ENCODE peak calls at places on chromosomes 2 and 18, in four cellular contexts. E, L, Z and B are unnamed samples.

GRCh38 chr2:110101911-110102774 is 13.5 kb downstream of the MALL start:
- DNase-seq in E (no peak), L (no peak), Z (no peak), B (no peak)

GRCh38 chr2:226877491-226877890 is 41.6 kb downstream of the RHBDD1 start:
- DNase-seq in E (no peak), L (no peak), Z (no peak), B (no peak)

GRCh38 chr2:152348388-152348787 is 13.4 kb downstream of the FMNL2 start:
- DNase-seq in E (no peak), L (no peak), Z (no peak), B (no peak)

GRCh38 chr2:12436483-12436882 is 280.3 kb upstream of the TRIB2 start:
- DNase-seq in E (no peak), L (no peak), Z (no peak), B (no peak)

GRCh38 chr2:119293900-119294299 is 70.3 kb downstream of the STEAP3 start:
- DNase-seq in E (no peak), L (no peak), Z (no peak), B (no peak)

GRCh38 chr2:64448069-64448468 is 5.9 kb upstream of the LGALSL start:
- DNase-seq in E (no peak), L (no peak), Z (no peak), B (no peak)

GRCh38 chr18:13136056-13136688 is 82.4 kb upstream of the LDLRAD4 start:
- DNase-seq in E (peak), L (no peak), Z (no peak), B (peak)

GRCh38 chr18:13232971-13233565 is 14.5 kb downstream of the LDLRAD4 start:
- DNase-seq in E (no peak), L (no peak), Z (no peak), B (no peak)

GRCh38 chr2:218745559-218746469 is 35.2 kb downstream of the TTLL4 start:
- DNase-seq in E (no peak), L (peak), Z (no peak), B (no peak)

GRCh38 chr2:28716265-28716865 is 35.3 kb upstream of the PPP1CB start:
- DNase-seq in E (peak), L (peak), Z (no peak), B (peak)

GRCh38 chr18:23718243-23718720 is 29.0 kb downstream of the LAMA3 start:
- DNase-seq in E (no peak), L (no peak), Z (no peak), B (no peak)

GRCh38 chr2:119723784-119724467 is 35.8 kb upstream of the PTPN4 start:
- DNase-seq in E (peak), L (no peak), Z (no peak), B (no peak)

GRCh38 chr2:58535182-58535581 is 294.1 kb upstream of the FANCL start:
- DNase-seq in E (no peak), L (no peak), Z (peak), B (no peak)

GRCh38 chr18:53004798-53005197 is 664.8 kb downstream of the DCC start:
- DNase-seq in E (no peak), L (no peak), Z (no peak), B (no peak)
- TF ChIP-seq CTCF in E (no peak), L (no peak), Z (peak), B (no peak)

DNA sequence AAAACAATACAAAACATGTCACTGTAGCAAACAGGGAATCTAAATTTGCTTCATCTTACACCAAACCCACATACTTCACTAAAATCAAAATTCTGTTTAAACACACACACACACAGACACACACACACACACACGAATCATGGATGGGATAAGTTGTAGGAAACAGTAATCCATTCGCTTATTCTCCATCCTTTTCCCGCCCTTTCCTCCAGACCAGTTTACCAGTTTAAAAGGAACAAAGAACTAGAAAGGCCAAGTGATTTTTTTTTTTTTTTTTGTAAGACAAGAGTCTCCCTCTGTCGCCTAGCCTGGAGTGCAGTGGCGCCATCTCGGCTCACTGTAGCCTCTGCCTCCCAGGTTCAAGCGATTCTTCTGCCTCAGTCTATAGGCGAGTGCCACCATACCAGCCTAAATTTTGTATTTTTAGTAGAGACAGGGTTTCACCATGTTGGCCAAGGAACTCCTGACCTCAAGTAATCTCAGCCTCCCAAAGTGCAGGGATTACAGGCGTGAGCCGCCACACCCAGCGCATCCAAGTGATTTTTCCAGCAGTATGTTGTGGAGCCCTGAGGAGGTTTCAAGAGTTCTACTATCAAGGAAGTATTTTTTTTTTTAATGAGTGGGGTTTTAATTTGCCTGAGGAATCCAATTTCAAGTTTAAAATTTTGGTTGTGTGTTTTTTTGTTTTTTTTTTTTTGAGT is 5.7 kb downstream of the PSME4 start:
- DNase-seq in E (no peak), L (no peak), Z (no peak), B (no peak)
- TF ChIP-seq CTCF in E (no peak), L (no peak), Z (no peak), B (no peak)

GRCh38 chr2:237723613-237724012 is 75.0 kb upstream of the RBM44 start:
- DNase-seq in E (peak), L (no peak), Z (peak), B (no peak)

GRCh38 chr2:237726401-237726830 is 72.2 kb upstream of the RBM44 start:
- DNase-seq in E (no peak), L (no peak), Z (no peak), B (no peak)

GRCh38 chr2:237725661-237726060 is 72.9 kb upstream of the RBM44 start:
- DNase-seq in E (no peak), L (no peak), Z (no peak), B (no peak)

GRCh38 chr2:237723023-237723422 is 75.6 kb upstream of the RBM44 start:
- DNase-seq in E (no peak), L (no peak), Z (no peak), B (no peak)

GRCh38 chr2:237724811-237725478 is 73.6 kb upstream of the RBM44 start:
- DNase-seq in E (no peak), L (no peak), Z (no peak), B (no peak)
- TF ChIP-seq CTCF in E (no peak), L (no peak), Z (no peak), B (no peak)

GRCh38 chr18:48412339-48412929 is 3.3 kb upstream of the ZBTB7C start:
- DNase-seq in E (peak), L (no peak), Z (peak), B (peak)

GRCh38 chr18:48408111-48408726 is 964 bp downstream of the ZBTB7C start:
- DNase-seq in E (no peak), L (peak), Z (no peak), B (peak)

GRCh38 chr18:48409591-48410094 is 460 bp upstream of the ZBTB7C start:
- DNase-seq in E (peak), L (peak), Z (peak), B (peak)

GRCh38 chr18:48408727-48409590 is at the start of gene ZBTB7C:
- DNase-seq in E (peak), L (no peak), Z (no peak), B (peak)

GRCh38 chr18:48410095-48410920 is 1.1 kb upstream of the ZBTB7C start:
- DNase-seq in E (peak), L (peak), Z (peak), B (peak)
- TF ChIP-seq CTCF in E (no peak), L (no peak), Z (peak), B (no peak)

DNA sequence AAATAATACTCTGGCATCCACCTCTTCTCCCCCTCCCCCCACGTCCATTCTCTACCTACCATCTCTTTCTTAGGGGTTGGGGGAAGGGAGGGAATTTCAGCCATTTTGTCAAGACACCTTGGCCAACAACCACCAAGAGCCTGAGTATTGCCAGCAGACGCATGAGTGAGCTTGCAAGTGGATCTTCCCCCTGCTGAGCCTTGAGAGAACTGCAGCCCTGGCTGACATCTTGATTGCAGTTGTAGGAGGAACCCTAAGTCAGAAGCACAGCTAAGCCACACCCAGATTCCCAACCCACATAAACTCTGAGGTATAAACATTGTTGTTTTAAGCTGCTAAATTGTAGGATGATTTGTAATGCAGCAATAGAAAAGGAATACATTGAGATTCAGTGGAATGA is 165.6 kb downstream of the TMEFF2 start:
- DNase-seq in E (peak), L (no peak), Z (peak), B (no peak)
- TF ChIP-seq CTCF in E (no peak), L (no peak), Z (peak), B (no peak)

DNA sequence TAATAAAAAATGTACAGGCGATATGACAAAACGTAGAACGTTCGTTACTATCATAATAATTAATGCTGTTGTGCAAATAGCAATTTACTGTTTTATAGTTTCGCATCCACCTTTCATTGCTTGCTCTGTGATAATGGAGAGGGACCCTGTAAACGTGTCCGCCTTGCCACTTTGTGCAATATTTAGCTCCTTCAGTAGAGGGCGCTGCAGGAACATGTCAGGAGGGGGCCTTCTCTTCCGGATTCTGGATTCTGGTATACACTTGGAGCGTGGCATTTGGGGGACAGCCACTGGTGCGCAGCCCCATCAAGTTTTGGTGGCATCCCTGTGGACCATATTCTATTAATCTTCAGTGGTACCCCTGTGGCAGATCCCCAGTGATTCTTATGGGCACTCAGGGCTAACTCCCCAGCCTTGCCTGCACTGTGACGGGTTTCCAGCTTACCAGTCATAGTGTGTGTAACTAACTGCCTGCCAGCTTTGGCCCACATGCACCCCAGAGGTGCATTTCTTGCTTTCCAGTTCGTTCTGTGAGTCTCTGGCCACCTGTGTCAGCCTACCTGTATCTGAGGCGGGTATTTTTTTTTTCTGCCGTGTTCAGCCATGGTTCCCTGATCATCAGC is 140.3 kb downstream of the CYRIA start:
- DNase-seq in E (peak), L (no peak), Z (peak), B (peak)
- TF ChIP-seq CTCF in E (peak), L (peak), Z (peak), B (peak)